ENCODE peak calls at places on chromosome 18, in eight cellular contexts. J, B, Q, X, E, Z, I and V are unnamed samples.

GRCh38 chr18:12287684-12288405 is 20.2 kb upstream of the TUBB6 start:
- DNase-seq in J (peak), B (peak), Q (peak), X (peak), E (no peak), Z (no peak), I (peak), V (peak)

GRCh38 chr18:26863921-26864497 is 1.5 kb downstream of the AQP4 start:
- DNase-seq in J (no peak), B (no peak), Q (no peak), X (no peak), E (no peak), Z (no peak), I (no peak), V (no peak)

GRCh38 chr18:11544060-11544633 is 65.2 kb upstream of the SLC35G4 start:
- DNase-seq in J (no peak), B (no peak), Q (no peak), X (no peak), E (no peak), Z (no peak), I (no peak), V (no peak)

GRCh38 chr18:70385474-70385873 is 96.6 kb downstream of the SOCS6 start:
- DNase-seq in J (no peak), B (no peak), Q (no peak), X (no peak), E (no peak), Z (no peak), I (peak), V (no peak)

GRCh38 chr18:12783524-12783923 is 80.7 kb downstream of the PSMG2 start:
- DNase-seq in J (no peak), B (no peak), Q (no peak), X (no peak), E (no peak), Z (no peak), I (no peak), V (no peak)

GRCh38 chr18:41484069-41484468 is 471.0 kb upstream of the PIK3C3 start:
- DNase-seq in J (no peak), B (no peak), Q (no peak), X (no peak), E (no peak), Z (no peak), I (no peak), V (no peak)

GRCh38 chr18:27685807-27686412 is 491.0 kb downstream of the CDH2 start:
- DNase-seq in J (peak), B (peak), Q (peak), X (no peak), E (no peak), Z (peak), I (peak), V (peak)

GRCh38 chr18:2545155-2545554 is 26.1 kb downstream of the METTL4 start:
- DNase-seq in J (no peak), B (no peak), Q (no peak), X (no peak), E (no peak), Z (no peak), I (no peak), V (no peak)

GRCh38 chr18:8948471-8949149 is 153.9 kb upstream of the NDUFV2 start:
- DNase-seq in J (peak), B (peak), Q (no peak), X (no peak), E (no peak), Z (no peak), I (peak), V (peak)

GRCh38 chr18:64618390-64618789 is 469.5 kb upstream of the LINC00305 start:
- DNase-seq in J (no peak), B (no peak), Q (no peak), X (no peak), E (no peak), Z (no peak), I (no peak), V (no peak)

GRCh38 chr18:72206814-72207213 is 337.3 kb downstream of the CBLN2 start:
- DNase-seq in J (peak), B (no peak), Q (no peak), X (no peak), E (no peak), Z (no peak), I (no peak), V (no peak)

GRCh38 chr18:80159713-80160636 is 50.9 kb downstream of the ADNP2 start:
- DNase-seq in J (no peak), B (no peak), Q (no peak), X (no peak), E (no peak), Z (no peak), I (no peak), V (no peak)

GRCh38 chr18:12397793-12398192 is 9.9 kb upstream of the PRELID3A start:
- DNase-seq in J (no peak), B (no peak), Q (no peak), X (no peak), E (no peak), Z (no peak), I (no peak), V (no peak)

GRCh38 chr18:53018791-53019190 is 678.8 kb downstream of the DCC start:
- DNase-seq in J (peak), B (no peak), Q (peak), X (no peak), E (no peak), Z (no peak), I (no peak), V (peak)

GRCh38 chr18:58505181-58505580 is 123.7 kb downstream of the ALPK2 start:
- DNase-seq in J (no peak), B (no peak), Q (no peak), X (no peak), E (peak), Z (no peak), I (no peak), V (no peak)

GRCh38 chr18:10061566-10061965 is 147.8 kb downstream of the VAPA start:
- DNase-seq in J (no peak), B (no peak), Q (no peak), X (no peak), E (no peak), Z (no peak), I (no peak), V (no peak)

GRCh38 chr18:37322497-37323035 is 243.0 kb downstream of the CELF4 start:
- DNase-seq in J (peak), B (peak), Q (peak), X (peak), E (no peak), Z (peak), I (peak), V (peak)

GRCh38 chr18:40006553-40007073 is 1948.4 kb upstream of the PIK3C3 start:
- DNase-seq in J (no peak), B (no peak), Q (peak), X (no peak), E (no peak), Z (peak), I (no peak), V (peak)

GRCh38 chr18:4433762-4434161 is 21.3 kb downstream of the DLGAP1 start:
- DNase-seq in J (peak), B (no peak), Q (no peak), X (no peak), E (no peak), Z (no peak), I (peak), V (no peak)

GRCh38 chr18:11553098-11553940 is 56.1 kb upstream of the SLC35G4 start:
- DNase-seq in J (peak), B (peak), Q (peak), X (peak), E (no peak), Z (peak), I (peak), V (peak)

GRCh38 chr18:22552254-22552653 is 134.5 kb upstream of the CTAGE1 start:
- DNase-seq in J (no peak), B (no peak), Q (no peak), X (no peak), E (no peak), Z (no peak), I (no peak), V (no peak)

GRCh38 chr18:23992119-23992940 is 22.2 kb upstream of the TTC39C start:
- DNase-seq in J (peak), B (no peak), Q (no peak), X (no peak), E (peak), Z (no peak), I (peak), V (no peak)

GRCh38 chr18:26133652-26134051 is at the start of gene PSMA8:
- DNase-seq in J (no peak), B (no peak), Q (peak), X (no peak), E (peak), Z (no peak), I (no peak), V (no peak)

GRCh38 chr18:8329186-8329771 is 280.0 kb upstream of the RAB12 start:
- DNase-seq in J (peak), B (no peak), Q (no peak), X (no peak), E (no peak), Z (no peak), I (peak), V (peak)

GRCh38 chr18:55487997-55488396 is 100.0 kb downstream of the TCF4 start:
- DNase-seq in J (no peak), B (no peak), Q (no peak), X (no peak), E (no peak), Z (no peak), I (peak), V (no peak)

GRCh38 chr18:58225101-58225500 is 181.1 kb downstream of the NEDD4L start:
- DNase-seq in J (no peak), B (no peak), Q (no peak), X (no peak), E (no peak), Z (no peak), I (no peak), V (no peak)

GRCh38 chr18:69774831-69775230 is 172.8 kb downstream of the CD226 start:
- DNase-seq in J (no peak), B (no peak), Q (no peak), X (no peak), E (no peak), Z (no peak), I (peak), V (no peak)

GRCh38 chr18:5912491-5912890 is 17.2 kb upstream of the TMEM200C start:
- DNase-seq in J (no peak), B (no peak), Q (no peak), X (no peak), E (no peak), Z (no peak), I (peak), V (no peak)

GRCh38 chr18:34773961-34774754 is 64.1 kb downstream of the DTNA start:
- DNase-seq in J (peak), B (peak), Q (no peak), X (no peak), E (no peak), Z (no peak), I (peak), V (peak)

GRCh38 chr18:22005191-22005824 is 164.1 kb upstream of the GATA6 start:
- DNase-seq in J (peak), B (no peak), Q (no peak), X (no peak), E (no peak), Z (no peak), I (peak), V (no peak)

GRCh38 chr18:79569720-79570119 is 109.9 kb upstream of the CTDP1 start:
- DNase-seq in J (no peak), B (no peak), Q (no peak), X (no peak), E (no peak), Z (no peak), I (no peak), V (no peak)

GRCh38 chr18:7626922-7627440 is 59.9 kb downstream of the PTPRM start:
- DNase-seq in J (peak), B (peak), Q (no peak), X (no peak), E (no peak), Z (no peak), I (peak), V (peak)

GRCh38 chr18:34709104-34709503 is 994 bp upstream of the DTNA start:
- DNase-seq in J (peak), B (peak), Q (no peak), X (no peak), E (no peak), Z (no peak), I (peak), V (no peak)

GRCh38 chr18:63022429-63023022 is 297.0 kb downstream of the BCL2 start:
- DNase-seq in J (no peak), B (no peak), Q (peak), X (no peak), E (no peak), Z (peak), I (no peak), V (no peak)

GRCh38 chr18:45761512-45762114 is 37.6 kb downstream of the SLC14A1 start:
- DNase-seq in J (no peak), B (no peak), Q (no peak), X (no peak), E (no peak), Z (no peak), I (no peak), V (no peak)

GRCh38 chr18:74146756-74147155 is 878 bp downstream of the FBXO15 start:
- DNase-seq in J (no peak), B (peak), Q (no peak), X (no peak), E (no peak), Z (no peak), I (peak), V (no peak)

GRCh38 chr18:55811964-55812363 is 224.0 kb upstream of the TCF4 start:
- DNase-seq in J (no peak), B (no peak), Q (no peak), X (no peak), E (no peak), Z (no peak), I (no peak), V (no peak)

GRCh38 chr18:23143059-23143831 is 8.0 kb downstream of the CABLES1 start:
- DNase-seq in J (no peak), B (no peak), Q (no peak), X (no peak), E (no peak), Z (no peak), I (no peak), V (peak)

GRCh38 chr18:51278045-51278649 is 80.7 kb upstream of the MEX3C start:
- DNase-seq in J (peak), B (no peak), Q (peak), X (no peak), E (no peak), Z (peak), I (no peak), V (peak)